ENCODE peak calls at places on chromosome 16, in nine cellular contexts. One of them, this sample, is unnamed. For H3K36me3, the result is how much of the 10 kb centered on the place peaks cover.

GRCh38 chr16:14564323-14564722 is 65.7 kb downstream of the PARN start:
- DNase-seq in heart left ventricle: no peak
- DNase-seq in CD8-positive, alpha-beta T cell: no peak
- DNase-seq in OCI-LY7: no peak
- DNase-seq in mucosa of descending colon: peak
- DNase-seq in endodermal cell: no peak
- DNase-seq in upper lobe of right lung: no peak
- DNase-seq in ovary: no peak
- DNase-seq in ascending aorta: no peak
- DNase-seq in this sample: no peak

GRCh38 chr16:6081320-6081976 is 983.9 kb upstream of the EEF2KMT start:
- DNase-seq in ascending aorta: no peak
- DNase-seq in mucosa of descending colon: no peak
- DNase-seq in heart left ventricle: no peak
- DNase-seq in OCI-LY7: peak
- DNase-seq in ovary: no peak
- DNase-seq in CD8-positive, alpha-beta T cell: no peak
- DNase-seq in upper lobe of right lung: no peak
- DNase-seq in endodermal cell: peak
- DNase-seq in this sample: peak

GRCh38 chr16:11149011-11149616 is 106.9 kb downstream of the SOCS1 start:
- DNase-seq in upper lobe of right lung: no peak
- DNase-seq in ascending aorta: no peak
- DNase-seq in endodermal cell: peak
- DNase-seq in ovary: no peak
- DNase-seq in CD8-positive, alpha-beta T cell: no peak
- DNase-seq in heart left ventricle: no peak
- DNase-seq in OCI-LY7: no peak
- DNase-seq in mucosa of descending colon: no peak
- DNase-seq in this sample: no peak

GRCh38 chr16:66894948-66895696 is 14.8 kb downstream of the PDP2 start:
- DNase-seq in CD8-positive, alpha-beta T cell: peak
- DNase-seq in upper lobe of right lung: no peak
- DNase-seq in ovary: peak
- DNase-seq in OCI-LY7: peak
- DNase-seq in endodermal cell: peak
- DNase-seq in ascending aorta: no peak
- DNase-seq in mucosa of descending colon: no peak
- DNase-seq in heart left ventricle: peak
- DNase-seq in this sample: no peak

GRCh38 chr16:561957-562938 is 2.1 kb downstream of the PRR35 start:
- DNase-seq in mucosa of descending colon: no peak
- DNase-seq in endodermal cell: no peak
- DNase-seq in ovary: no peak
- DNase-seq in heart left ventricle: no peak
- DNase-seq in ascending aorta: no peak
- DNase-seq in upper lobe of right lung: no peak
- DNase-seq in CD8-positive, alpha-beta T cell: no peak
- DNase-seq in OCI-LY7: no peak
- DNase-seq in this sample: no peak

GRCh38 chr16:66115373-66115772 is 251.1 kb upstream of the CDH5 start:
- DNase-seq in heart left ventricle: no peak
- DNase-seq in mucosa of descending colon: no peak
- DNase-seq in ascending aorta: no peak
- DNase-seq in endodermal cell: no peak
- DNase-seq in OCI-LY7: no peak
- DNase-seq in upper lobe of right lung: no peak
- DNase-seq in ovary: no peak
- DNase-seq in CD8-positive, alpha-beta T cell: no peak
- DNase-seq in this sample: no peak

GRCh38 chr16:68065716-68066305 is 19.4 kb upstream of the NFATC3 start:
- DNase-seq in mucosa of descending colon: no peak
- DNase-seq in CD8-positive, alpha-beta T cell: no peak
- DNase-seq in upper lobe of right lung: no peak
- DNase-seq in ovary: no peak
- DNase-seq in OCI-LY7: no peak
- DNase-seq in heart left ventricle: no peak
- DNase-seq in endodermal cell: peak
- DNase-seq in ascending aorta: no peak
- DNase-seq in this sample: no peak

GRCh38 chr16:52494145-52494544 is 52.8 kb downstream of the TOX3 start:
- DNase-seq in upper lobe of right lung: no peak
- DNase-seq in endodermal cell: no peak
- DNase-seq in CD8-positive, alpha-beta T cell: no peak
- DNase-seq in ovary: no peak
- DNase-seq in mucosa of descending colon: no peak
- DNase-seq in heart left ventricle: no peak
- DNase-seq in ascending aorta: no peak
- DNase-seq in OCI-LY7: no peak
- DNase-seq in this sample: no peak

GRCh38 chr16:9091867-9092281 is 430 bp downstream of the HAPSTR1 start:
- DNase-seq in endodermal cell: peak
- DNase-seq in CD8-positive, alpha-beta T cell: peak
- DNase-seq in mucosa of descending colon: peak
- DNase-seq in upper lobe of right lung: peak
- DNase-seq in ascending aorta: no peak
- DNase-seq in OCI-LY7: peak
- DNase-seq in heart left ventricle: peak
- DNase-seq in ovary: peak
- DNase-seq in this sample: no peak

GRCh38 chr16:50318796-50319578 is 49.8 kb downstream of the BRD7 start:
- DNase-seq in endodermal cell: no peak
- DNase-seq in heart left ventricle: no peak
- DNase-seq in CD8-positive, alpha-beta T cell: no peak
- DNase-seq in ascending aorta: no peak
- DNase-seq in upper lobe of right lung: no peak
- DNase-seq in mucosa of descending colon: no peak
- DNase-seq in ovary: no peak
- DNase-seq in OCI-LY7: no peak
- DNase-seq in this sample: no peak

GRCh38 chr16:88681084-88681680 is 5.1 kb downstream of the SNAI3 start:
- DNase-seq in ovary: no peak
- DNase-seq in heart left ventricle: peak
- DNase-seq in upper lobe of right lung: no peak
- DNase-seq in mucosa of descending colon: peak
- DNase-seq in endodermal cell: peak
- DNase-seq in OCI-LY7: peak
- DNase-seq in ascending aorta: no peak
- DNase-seq in CD8-positive, alpha-beta T cell: peak
- DNase-seq in this sample: no peak

GRCh38 chr16:72921106-72921505 is 126.8 kb downstream of the ZFHX3 start:
- DNase-seq in mucosa of descending colon: no peak
- DNase-seq in CD8-positive, alpha-beta T cell: no peak
- DNase-seq in OCI-LY7: no peak
- DNase-seq in ovary: no peak
- DNase-seq in ascending aorta: no peak
- DNase-seq in heart left ventricle: no peak
- DNase-seq in upper lobe of right lung: no peak
- DNase-seq in endodermal cell: no peak
- DNase-seq in this sample: no peak

GRCh38 chr16:57945740-57946138 is 25.2 kb downstream of the CNGB1 start:
- DNase-seq in upper lobe of right lung: no peak
- DNase-seq in mucosa of descending colon: no peak
- DNase-seq in endodermal cell: peak
- DNase-seq in ascending aorta: no peak
- DNase-seq in heart left ventricle: no peak
- DNase-seq in OCI-LY7: no peak
- DNase-seq in CD8-positive, alpha-beta T cell: no peak
- DNase-seq in ovary: no peak
- DNase-seq in this sample: no peak

GRCh38 chr16:85678821-85679220 is 9.9 kb downstream of the GINS2 start:
- DNase-seq in mucosa of descending colon: no peak
- DNase-seq in ascending aorta: no peak
- DNase-seq in heart left ventricle: no peak
- DNase-seq in CD8-positive, alpha-beta T cell: no peak
- DNase-seq in upper lobe of right lung: no peak
- DNase-seq in ovary: no peak
- DNase-seq in endodermal cell: no peak
- DNase-seq in OCI-LY7: no peak
- DNase-seq in this sample: no peak

DNA sequence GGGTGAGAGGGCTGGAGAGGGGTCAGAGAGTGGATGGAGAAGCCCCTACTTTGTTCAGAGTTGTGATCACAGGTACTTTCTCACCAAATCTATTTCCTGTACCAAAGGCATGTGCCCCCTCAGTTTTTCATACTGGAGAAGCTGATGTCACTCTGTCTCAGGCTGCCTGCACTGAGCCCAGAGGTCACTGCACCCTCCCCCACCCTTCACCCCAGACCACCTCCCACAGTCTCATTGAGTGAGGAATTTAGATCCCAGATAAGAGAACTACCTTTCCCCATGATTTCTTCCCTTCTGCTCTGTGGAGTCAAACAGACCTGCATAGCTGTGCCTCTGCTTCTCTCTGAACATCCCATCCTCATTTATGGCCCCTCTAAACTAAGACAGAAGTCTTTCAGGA is 140.0 kb upstream of the IRX6 start:
- DNase-seq in ovary: no peak
- DNase-seq in endodermal cell: peak
- DNase-seq in heart left ventricle: no peak
- DNase-seq in CD8-positive, alpha-beta T cell: no peak
- DNase-seq in mucosa of descending colon: no peak
- DNase-seq in upper lobe of right lung: no peak
- DNase-seq in OCI-LY7: no peak
- DNase-seq in ascending aorta: no peak
- DNase-seq in this sample: no peak
- H3K4me3 ChIP-seq in ovary: no peak
- H3K4me3 ChIP-seq in endodermal cell: peak
- H3K4me3 ChIP-seq in heart left ventricle: no peak
- H3K4me3 ChIP-seq in CD8-positive, alpha-beta T cell: no peak
- H3K4me3 ChIP-seq in mucosa of descending colon: no peak
- H3K4me3 ChIP-seq in upper lobe of right lung: no peak
- H3K4me3 ChIP-seq in OCI-LY7: no peak
- H3K4me3 ChIP-seq in ascending aorta: no peak
- H3K4me3 ChIP-seq in this sample: no peak

DNA sequence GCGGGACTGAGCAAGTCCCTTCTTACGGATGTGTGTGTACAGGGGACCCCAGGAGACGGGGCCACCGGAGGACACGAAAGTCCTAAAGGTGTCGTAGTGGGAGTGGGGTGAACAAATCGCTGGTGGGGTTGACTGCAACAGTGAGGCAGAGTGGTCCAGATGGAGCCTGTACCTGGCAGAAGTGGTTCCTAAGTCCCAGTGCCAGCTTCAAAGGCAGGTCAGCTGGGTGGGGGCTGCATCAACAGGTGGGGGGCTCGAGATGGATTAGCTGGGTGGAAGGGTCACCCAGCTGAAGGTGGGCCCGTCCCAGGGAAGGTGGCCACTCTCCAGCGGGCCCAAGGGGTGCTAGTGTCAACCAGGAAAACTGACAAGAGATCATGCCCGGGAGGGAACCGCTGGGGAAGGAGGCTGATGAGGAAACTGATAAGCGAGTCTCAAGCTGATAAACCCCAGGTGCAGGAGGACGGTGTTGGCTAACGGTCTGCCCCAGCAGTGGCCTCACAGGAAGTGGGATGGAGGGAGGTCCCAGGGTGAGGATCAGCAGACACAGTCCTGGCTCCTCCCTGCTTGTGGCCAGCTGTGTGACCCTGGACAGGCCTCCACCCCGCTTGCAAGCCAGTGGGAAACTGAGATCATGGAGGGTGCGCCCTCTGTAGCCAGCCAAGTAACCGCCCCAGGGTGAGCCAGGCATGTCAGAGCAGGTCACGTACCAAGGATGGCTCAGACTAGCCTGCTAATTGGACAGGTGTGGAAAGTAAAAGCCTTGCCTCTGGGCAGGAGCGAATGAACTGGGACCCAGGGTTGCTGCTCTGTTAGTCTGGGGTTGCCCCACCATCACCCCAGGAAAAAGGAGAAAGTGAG is 1.0 kb downstream of the ORAI3 start:
- DNase-seq in ascending aorta: peak
- DNase-seq in heart left ventricle: peak
- DNase-seq in CD8-positive, alpha-beta T cell: peak
- DNase-seq in mucosa of descending colon: peak
- DNase-seq in endodermal cell: peak
- DNase-seq in upper lobe of right lung: peak
- DNase-seq in ovary: peak
- DNase-seq in OCI-LY7: peak
- DNase-seq in this sample: peak
- TF ChIP-seq CTCF in ascending aorta: no peak
- TF ChIP-seq CTCF in heart left ventricle: no peak
- TF ChIP-seq CTCF in CD8-positive, alpha-beta T cell: no peak
- TF ChIP-seq CTCF in mucosa of descending colon: no peak
- TF ChIP-seq CTCF in endodermal cell: peak
- TF ChIP-seq CTCF in upper lobe of right lung: peak
- TF ChIP-seq CTCF in ovary: no peak
- TF ChIP-seq CTCF in OCI-LY7: peak
- TF ChIP-seq CTCF in this sample: peak

GRCh38 chr16:16140537-16140936 is 82.8 kb downstream of the ABCC6 start:
- DNase-seq in ascending aorta: no peak
- DNase-seq in CD8-positive, alpha-beta T cell: no peak
- DNase-seq in OCI-LY7: no peak
- DNase-seq in endodermal cell: no peak
- DNase-seq in ovary: no peak
- DNase-seq in upper lobe of right lung: no peak
- DNase-seq in mucosa of descending colon: no peak
- DNase-seq in heart left ventricle: no peak
- DNase-seq in this sample: no peak
- H3K36me3 ChIP-seq in ascending aorta: half or more
- H3K36me3 ChIP-seq in CD8-positive, alpha-beta T cell: under half
- H3K36me3 ChIP-seq in OCI-LY7: half or more
- H3K36me3 ChIP-seq in endodermal cell: half or more
- H3K36me3 ChIP-seq in ovary: under half
- H3K36me3 ChIP-seq in upper lobe of right lung: half or more
- H3K36me3 ChIP-seq in mucosa of descending colon: under half
- H3K36me3 ChIP-seq in heart left ventricle: half or more
- H3K36me3 ChIP-seq in this sample: under half

GRCh38 chr16:20074089-20074956 is 633 bp upstream of the GPR139 start:
- DNase-seq in CD8-positive, alpha-beta T cell: no peak
- DNase-seq in ascending aorta: no peak
- DNase-seq in OCI-LY7: no peak
- DNase-seq in upper lobe of right lung: no peak
- DNase-seq in endodermal cell: peak
- DNase-seq in mucosa of descending colon: no peak
- DNase-seq in ovary: no peak
- DNase-seq in heart left ventricle: no peak
- DNase-seq in this sample: no peak

GRCh38 chr16:20073203-20074088 is at the start of gene GPR139:
- DNase-seq in OCI-LY7: no peak
- DNase-seq in mucosa of descending colon: no peak
- DNase-seq in ovary: no peak
- DNase-seq in ascending aorta: no peak
- DNase-seq in CD8-positive, alpha-beta T cell: no peak
- DNase-seq in endodermal cell: peak
- DNase-seq in upper lobe of right lung: no peak
- DNase-seq in heart left ventricle: no peak
- DNase-seq in this sample: no peak

GRCh38 chr16:20079106-20079505 is 5.4 kb upstream of the GPR139 start:
- DNase-seq in ascending aorta: no peak
- DNase-seq in CD8-positive, alpha-beta T cell: no peak
- DNase-seq in heart left ventricle: no peak
- DNase-seq in OCI-LY7: no peak
- DNase-seq in upper lobe of right lung: no peak
- DNase-seq in ovary: no peak
- DNase-seq in mucosa of descending colon: no peak
- DNase-seq in endodermal cell: no peak
- DNase-seq in this sample: no peak

GRCh38 chr16:20072524-20073202 is 1.0 kb downstream of the GPR139 start:
- DNase-seq in heart left ventricle: no peak
- DNase-seq in ascending aorta: no peak
- DNase-seq in endodermal cell: no peak
- DNase-seq in CD8-positive, alpha-beta T cell: no peak
- DNase-seq in mucosa of descending colon: no peak
- DNase-seq in OCI-LY7: no peak
- DNase-seq in upper lobe of right lung: no peak
- DNase-seq in ovary: no peak
- DNase-seq in this sample: no peak

GRCh38 chr16:20075243-20075642 is 1.6 kb upstream of the GPR139 start:
- DNase-seq in CD8-positive, alpha-beta T cell: no peak
- DNase-seq in ascending aorta: no peak
- DNase-seq in mucosa of descending colon: no peak
- DNase-seq in upper lobe of right lung: no peak
- DNase-seq in ovary: no peak
- DNase-seq in OCI-LY7: no peak
- DNase-seq in heart left ventricle: no peak
- DNase-seq in endodermal cell: no peak
- DNase-seq in this sample: no peak
- H3K4me3 ChIP-seq in CD8-positive, alpha-beta T cell: no peak
- H3K4me3 ChIP-seq in ascending aorta: no peak
- H3K4me3 ChIP-seq in mucosa of descending colon: no peak
- H3K4me3 ChIP-seq in upper lobe of right lung: no peak
- H3K4me3 ChIP-seq in ovary: no peak
- H3K4me3 ChIP-seq in OCI-LY7: no peak
- H3K4me3 ChIP-seq in heart left ventricle: no peak
- H3K4me3 ChIP-seq in endodermal cell: no peak
- H3K4me3 ChIP-seq in this sample: no peak

This sample was measured in kidney epithelial cell.